ENCODE peak calls at places on chromosomes 7 and 10, in eight cellular contexts. One of them, this sample, is unnamed.

GRCh38 chr10:26697922-26698608 is 564 bp downstream of the PDSS1 start:
- DNase-seq in NB4: no peak
- DNase-seq in CD8-positive, alpha-beta T cell: no peak
- DNase-seq in stomach: no peak
- DNase-seq in Panc1: no peak
- DNase-seq in PC-3: peak; percentile 5
- DNase-seq in GM23248: peak; percentile 28
- DNase-seq in esophagus squamous epithelium: no peak
- DNase-seq in this sample: no peak

GRCh38 chr7:108456845-108457540 is 757 bp upstream of the NRCAM start:
- DNase-seq in NB4: no peak
- DNase-seq in CD8-positive, alpha-beta T cell: no peak
- DNase-seq in stomach: no peak
- DNase-seq in Panc1: no peak
- DNase-seq in PC-3: no peak
- DNase-seq in GM23248: no peak
- DNase-seq in esophagus squamous epithelium: no peak
- DNase-seq in this sample: no peak

GRCh38 chr7:73707045-73707631 is 12.3 kb downstream of the STX1A start:
- DNase-seq in NB4: no peak
- DNase-seq in CD8-positive, alpha-beta T cell: peak; percentile 60
- DNase-seq in stomach: peak; percentile 85
- DNase-seq in Panc1: no peak
- DNase-seq in PC-3: peak; percentile 89
- DNase-seq in GM23248: no peak
- DNase-seq in esophagus squamous epithelium: no peak
- DNase-seq in this sample: peak; percentile 52

GRCh38 chr7:70693690-70694356 is 438.1 kb upstream of the GALNT17 start:
- DNase-seq in NB4: peak; percentile 81
- DNase-seq in CD8-positive, alpha-beta T cell: peak; percentile 78
- DNase-seq in stomach: peak; percentile 76
- DNase-seq in Panc1: no peak
- DNase-seq in PC-3: no peak
- DNase-seq in GM23248: peak; percentile 73
- DNase-seq in esophagus squamous epithelium: no peak
- DNase-seq in this sample: peak; percentile 90

GRCh38 chr10:133131053-133131452 is 29.0 kb upstream of the KNDC1 start:
- DNase-seq in NB4: no peak
- DNase-seq in CD8-positive, alpha-beta T cell: peak; percentile 43
- DNase-seq in stomach: no peak
- DNase-seq in Panc1: no peak
- DNase-seq in PC-3: no peak
- DNase-seq in GM23248: no peak
- DNase-seq in esophagus squamous epithelium: no peak
- DNase-seq in this sample: peak; percentile 40

GRCh38 chr7:85508642-85509429 is 322.0 kb upstream of the SEMA3D start:
- DNase-seq in NB4: no peak
- DNase-seq in CD8-positive, alpha-beta T cell: no peak
- DNase-seq in stomach: no peak
- DNase-seq in Panc1: no peak
- DNase-seq in PC-3: no peak
- DNase-seq in GM23248: peak; percentile 94
- DNase-seq in esophagus squamous epithelium: no peak
- DNase-seq in this sample: no peak

GRCh38 chr10:8017276-8017675 is 37.2 kb upstream of the GATA3 start:
- DNase-seq in NB4: no peak
- DNase-seq in CD8-positive, alpha-beta T cell: no peak
- DNase-seq in stomach: no peak
- DNase-seq in Panc1: no peak
- DNase-seq in PC-3: no peak
- DNase-seq in GM23248: no peak
- DNase-seq in esophagus squamous epithelium: no peak
- DNase-seq in this sample: no peak

GRCh38 chr7:116802784-116803183 is 59.6 kb upstream of the CAPZA2 start:
- DNase-seq in NB4: peak; percentile 61
- DNase-seq in CD8-positive, alpha-beta T cell: no peak
- DNase-seq in stomach: no peak
- DNase-seq in Panc1: peak; percentile 51
- DNase-seq in PC-3: peak; percentile 74
- DNase-seq in GM23248: peak; percentile 93
- DNase-seq in esophagus squamous epithelium: no peak
- DNase-seq in this sample: no peak

GRCh38 chr10:110495731-110496552 is 1.8 kb upstream of the DUSP5 start:
- DNase-seq in NB4: no peak
- DNase-seq in CD8-positive, alpha-beta T cell: no peak
- DNase-seq in stomach: peak; percentile 29
- DNase-seq in Panc1: peak; percentile 36
- DNase-seq in PC-3: peak; percentile 72
- DNase-seq in GM23248: peak; percentile 95
- DNase-seq in esophagus squamous epithelium: no peak
- DNase-seq in this sample: peak; percentile 49

GRCh38 chr7:159121476-159121875 is 23.2 kb downstream of the VIPR2 start:
- DNase-seq in NB4: no peak
- DNase-seq in CD8-positive, alpha-beta T cell: no peak
- DNase-seq in stomach: no peak
- DNase-seq in Panc1: no peak
- DNase-seq in PC-3: no peak
- DNase-seq in GM23248: no peak
- DNase-seq in esophagus squamous epithelium: no peak
- DNase-seq in this sample: no peak

GRCh38 chr7:156177396-156178055 is 365.3 kb upstream of the SHH start:
- DNase-seq in NB4: no peak
- DNase-seq in CD8-positive, alpha-beta T cell: no peak
- DNase-seq in stomach: no peak
- DNase-seq in Panc1: no peak
- DNase-seq in PC-3: no peak
- DNase-seq in GM23248: no peak
- DNase-seq in esophagus squamous epithelium: no peak
- DNase-seq in this sample: no peak

GRCh38 chr10:34760606-34761005 is 54.5 kb downstream of the PARD3 start:
- DNase-seq in NB4: no peak
- DNase-seq in CD8-positive, alpha-beta T cell: no peak
- DNase-seq in stomach: no peak
- DNase-seq in Panc1: no peak
- DNase-seq in PC-3: peak; percentile 98
- DNase-seq in GM23248: peak; percentile 31
- DNase-seq in esophagus squamous epithelium: no peak
- DNase-seq in this sample: no peak

GRCh38 chr7:22725585-22725984 is 1.4 kb upstream of the IL6 start:
- DNase-seq in NB4: peak; percentile 64
- DNase-seq in CD8-positive, alpha-beta T cell: no peak
- DNase-seq in stomach: no peak
- DNase-seq in Panc1: no peak
- DNase-seq in PC-3: peak; percentile 48
- DNase-seq in GM23248: peak; percentile 59
- DNase-seq in esophagus squamous epithelium: no peak
- DNase-seq in this sample: no peak

GRCh38 chr10:77637474-77637985 is at the start of gene KCNMA1:
- DNase-seq in NB4: no peak
- DNase-seq in CD8-positive, alpha-beta T cell: no peak
- DNase-seq in stomach: no peak
- DNase-seq in Panc1: no peak
- DNase-seq in PC-3: peak; percentile 79
- DNase-seq in GM23248: peak; percentile 61
- DNase-seq in esophagus squamous epithelium: no peak
- DNase-seq in this sample: no peak

GRCh38 chr10:77640167-77640566 is 2.6 kb upstream of the KCNMA1 start:
- DNase-seq in NB4: no peak
- DNase-seq in CD8-positive, alpha-beta T cell: no peak
- DNase-seq in stomach: no peak
- DNase-seq in Panc1: no peak
- DNase-seq in PC-3: no peak
- DNase-seq in GM23248: no peak
- DNase-seq in esophagus squamous epithelium: no peak
- DNase-seq in this sample: no peak

GRCh38 chr10:77639756-77640155 is 2.1 kb upstream of the KCNMA1 start:
- DNase-seq in NB4: no peak
- DNase-seq in CD8-positive, alpha-beta T cell: no peak
- DNase-seq in stomach: no peak
- DNase-seq in Panc1: no peak
- DNase-seq in PC-3: no peak
- DNase-seq in GM23248: no peak
- DNase-seq in esophagus squamous epithelium: no peak
- DNase-seq in this sample: no peak

GRCh38 chr10:77637986-77638765 is 568 bp upstream of the KCNMA1 start:
- DNase-seq in NB4: no peak
- DNase-seq in CD8-positive, alpha-beta T cell: no peak
- DNase-seq in stomach: no peak
- DNase-seq in Panc1: no peak
- DNase-seq in PC-3: peak; percentile 78
- DNase-seq in GM23248: peak; percentile 78
- DNase-seq in esophagus squamous epithelium: no peak
- DNase-seq in this sample: peak; percentile 64

GRCh38 chr10:77638766-77639101 is 1.1 kb upstream of the KCNMA1 start:
- DNase-seq in NB4: no peak
- DNase-seq in CD8-positive, alpha-beta T cell: no peak
- DNase-seq in stomach: no peak
- DNase-seq in Panc1: no peak
- DNase-seq in PC-3: no peak
- DNase-seq in GM23248: no peak
- DNase-seq in esophagus squamous epithelium: no peak
- DNase-seq in this sample: no peak
- H3K4me3 ChIP-seq in NB4: no peak overlapping the region
- H3K4me3 ChIP-seq in CD8-positive, alpha-beta T cell: no peak overlapping the region
- H3K4me3 ChIP-seq in stomach: peak overlapping the region; percentile 60
- H3K4me3 ChIP-seq in Panc1: peak overlapping the region; percentile 87
- H3K4me3 ChIP-seq in PC-3: peak overlapping the region; percentile 70
- H3K4me3 ChIP-seq in GM23248: peak overlapping the region; percentile 93
- H3K4me3 ChIP-seq in esophagus squamous epithelium: peak overlapping the region; percentile 67
- H3K4me3 ChIP-seq in this sample: peak overlapping the region; percentile 73

GRCh38 chr10:128040096-128040495 is 86.1 kb downstream of the MKI67 start:
- DNase-seq in NB4: no peak
- DNase-seq in CD8-positive, alpha-beta T cell: no peak
- DNase-seq in stomach: no peak
- DNase-seq in Panc1: no peak
- DNase-seq in PC-3: no peak
- DNase-seq in GM23248: no peak
- DNase-seq in esophagus squamous epithelium: no peak
- DNase-seq in this sample: no peak
- H3K4me3 ChIP-seq in NB4: no peak overlapping the region
- H3K4me3 ChIP-seq in CD8-positive, alpha-beta T cell: no peak overlapping the region
- H3K4me3 ChIP-seq in stomach: no peak overlapping the region
- H3K4me3 ChIP-seq in Panc1: no peak overlapping the region
- H3K4me3 ChIP-seq in PC-3: no peak overlapping the region
- H3K4me3 ChIP-seq in GM23248: no peak overlapping the region
- H3K4me3 ChIP-seq in esophagus squamous epithelium: no peak overlapping the region
- H3K4me3 ChIP-seq in this sample: no peak overlapping the region

DNA sequence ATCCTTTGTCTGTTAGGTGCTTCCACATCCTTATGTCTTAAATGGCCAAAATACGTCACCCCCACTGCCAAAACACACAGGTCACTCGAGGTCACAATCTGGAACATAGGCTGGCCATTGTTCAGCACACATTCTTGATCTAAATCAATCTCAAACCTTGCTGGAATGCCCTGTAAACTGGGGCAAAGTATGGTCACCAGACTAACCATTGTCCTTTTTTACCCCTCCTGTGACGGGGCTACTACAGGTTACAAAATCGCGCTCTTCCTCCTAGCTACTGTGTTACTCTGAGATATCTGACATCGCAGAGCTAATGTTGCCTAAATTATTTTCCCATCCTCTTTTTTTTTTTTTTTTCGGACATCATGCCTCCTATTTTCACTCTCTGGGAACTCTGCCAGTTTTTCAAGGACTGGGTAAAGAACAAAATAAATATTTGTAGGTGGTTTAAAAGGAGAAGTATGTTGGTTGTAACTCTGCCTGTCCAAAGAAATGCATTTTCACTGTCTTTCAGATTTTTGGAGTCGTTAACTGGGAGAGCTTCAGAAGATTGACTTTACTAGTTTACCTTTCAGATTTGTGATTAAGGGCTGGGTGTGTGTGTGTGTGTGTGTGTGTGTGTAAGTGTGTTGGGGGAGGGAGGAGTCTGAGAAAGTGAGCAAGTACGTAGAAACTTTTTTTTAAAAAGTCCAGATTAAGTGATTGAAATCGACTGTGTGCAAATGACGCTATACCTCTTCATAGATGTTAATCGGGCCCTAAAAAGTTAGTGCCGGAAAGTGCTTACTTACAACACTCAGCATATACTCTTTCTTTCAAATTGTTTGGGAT is 942 bp upstream of the KIAA1217 start:
- DNase-seq in NB4: no peak
- DNase-seq in CD8-positive, alpha-beta T cell: no peak
- DNase-seq in stomach: peak; percentile 36
- DNase-seq in Panc1: no peak
- DNase-seq in PC-3: peak; percentile 72
- DNase-seq in GM23248: no peak
- DNase-seq in esophagus squamous epithelium: no peak
- DNase-seq in this sample: no peak
- H3K4me3 ChIP-seq in NB4: no peak overlapping the region
- H3K4me3 ChIP-seq in CD8-positive, alpha-beta T cell: no peak overlapping the region
- H3K4me3 ChIP-seq in stomach: peak overlapping the region; percentile 58
- H3K4me3 ChIP-seq in Panc1: peak overlapping the region; percentile 47
- H3K4me3 ChIP-seq in PC-3: peak overlapping the region; percentile 68
- H3K4me3 ChIP-seq in GM23248: peak overlapping the region; percentile 77
- H3K4me3 ChIP-seq in esophagus squamous epithelium: peak overlapping the region; percentile 62
- H3K4me3 ChIP-seq in this sample: peak overlapping the region; percentile 50

GRCh38 chr7:12161146-12161545 is 49.9 kb upstream of the TMEM106B start:
- DNase-seq in NB4: no peak
- DNase-seq in CD8-positive, alpha-beta T cell: no peak
- DNase-seq in stomach: no peak
- DNase-seq in Panc1: no peak
- DNase-seq in PC-3: no peak
- DNase-seq in GM23248: no peak
- DNase-seq in esophagus squamous epithelium: no peak
- DNase-seq in this sample: no peak

GRCh38 chr7:12154119-12154518 is 57.0 kb upstream of the TMEM106B start:
- DNase-seq in NB4: no peak
- DNase-seq in CD8-positive, alpha-beta T cell: no peak
- DNase-seq in stomach: no peak
- DNase-seq in Panc1: no peak
- DNase-seq in PC-3: no peak
- DNase-seq in GM23248: no peak
- DNase-seq in esophagus squamous epithelium: no peak
- DNase-seq in this sample: no peak

GRCh38 chr7:12162420-12163113 is 48.5 kb upstream of the TMEM106B start:
- DNase-seq in NB4: no peak
- DNase-seq in CD8-positive, alpha-beta T cell: no peak
- DNase-seq in stomach: no peak
- DNase-seq in Panc1: peak; percentile 75
- DNase-seq in PC-3: peak; percentile 90
- DNase-seq in GM23248: peak; percentile 8
- DNase-seq in esophagus squamous epithelium: no peak
- DNase-seq in this sample: no peak

GRCh38 chr7:12158334-12159060 is 52.6 kb upstream of the TMEM106B start:
- DNase-seq in NB4: no peak
- DNase-seq in CD8-positive, alpha-beta T cell: no peak
- DNase-seq in stomach: no peak
- DNase-seq in Panc1: peak; percentile 76
- DNase-seq in PC-3: peak; percentile 85
- DNase-seq in GM23248: no peak
- DNase-seq in esophagus squamous epithelium: no peak
- DNase-seq in this sample: no peak

DNA sequence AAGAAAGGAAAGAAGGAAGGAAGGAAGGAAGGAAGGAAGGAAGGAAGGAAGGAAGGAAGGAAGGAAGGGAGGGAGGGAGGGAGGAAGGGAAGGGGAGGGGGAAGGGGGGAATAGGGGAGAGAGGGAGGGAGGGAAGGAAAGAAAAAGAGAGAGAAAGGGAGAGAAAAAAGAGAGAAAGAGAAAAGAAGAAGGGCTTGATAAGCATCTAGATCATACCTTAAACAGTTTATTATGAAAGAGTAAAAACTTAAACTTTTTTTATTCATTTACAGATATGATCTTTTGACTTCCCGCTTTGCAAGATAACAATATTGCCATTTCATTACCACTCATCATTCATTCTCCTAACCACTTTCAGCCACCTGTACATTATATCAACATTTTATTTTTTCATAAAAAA is 53.6 kb upstream of the TMEM106B start:
- DNase-seq in NB4: no peak
- DNase-seq in CD8-positive, alpha-beta T cell: no peak
- DNase-seq in stomach: no peak
- DNase-seq in Panc1: no peak
- DNase-seq in PC-3: no peak
- DNase-seq in GM23248: no peak
- DNase-seq in esophagus squamous epithelium: no peak
- DNase-seq in this sample: no peak
- H3K4me3 ChIP-seq in NB4: no peak overlapping the region
- H3K4me3 ChIP-seq in CD8-positive, alpha-beta T cell: no peak overlapping the region
- H3K4me3 ChIP-seq in stomach: no peak overlapping the region
- H3K4me3 ChIP-seq in Panc1: no peak overlapping the region
- H3K4me3 ChIP-seq in PC-3: no peak overlapping the region
- H3K4me3 ChIP-seq in GM23248: no peak overlapping the region
- H3K4me3 ChIP-seq in esophagus squamous epithelium: no peak overlapping the region
- H3K4me3 ChIP-seq in this sample: no peak overlapping the region

This sample was measured in right lobe of liver.